ENCODE peak calls at places on chromosomes 3 and 15, in seven cellular contexts. X is activated CD4-positive, CD25-positive, alpha-beta regulatory T cell; Z is activated naive CD4-positive, alpha-beta T cell treated with Interleukin-2 at 50 U/mL for 16 hours; V is NCI-H1092 treated with DMSO at 0.1 percent for 48 hours; N is NCI-H1105; T is neuronal stem cell; F is SJSA1. Y is an unnamed sample.

GRCh38 chr15:67863442-67863987 is 23.7 kb upstream of the RNU6-1 start:
- DNase-seq in X (peak), Z (peak), V (peak), N (peak), T (peak), F (peak), Y (peak)

GRCh38 chr3:9837701-9838582 is 5.9 kb downstream of the RPUSD3 start:
- DNase-seq in X (no peak), Z (no peak), V (no peak), N (no peak), T (no peak), F (no peak), Y (no peak)

GRCh38 chr15:101294731-101295606 is at the start of gene SNRPA1:
- DNase-seq in X (peak), Z (peak), V (peak), N (peak), T (peak), F (peak), Y (peak)

GRCh38 chr3:134126153-134126552 is 96.4 kb upstream of the SLCO2A1 start:
- DNase-seq in X (no peak), Z (no peak), V (no peak), N (no peak), T (no peak), F (no peak), Y (no peak)

GRCh38 chr3:16028604-16029003 is 145.9 kb upstream of the GALNT15 start:
- DNase-seq in X (no peak), Z (no peak), V (no peak), N (no peak), T (no peak), F (no peak), Y (no peak)

GRCh38 chr15:39041979-39042485 is 477.4 kb upstream of the RASGRP1 start:
- DNase-seq in X (no peak), Z (no peak), V (no peak), N (no peak), T (no peak), F (no peak), Y (no peak)

GRCh38 chr15:45719490-45719889 is 84.7 kb downstream of the SQOR start:
- DNase-seq in X (no peak), Z (no peak), V (no peak), N (no peak), T (no peak), F (no peak), Y (no peak)

GRCh38 chr15:29126821-29127461 is 142.7 kb downstream of the NSMCE3 start:
- DNase-seq in X (no peak), Z (no peak), V (peak), N (no peak), T (no peak), F (no peak), Y (no peak)

GRCh38 chr3:184345678-184346144 is 8.3 kb downstream of the FAM131A start:
- DNase-seq in X (no peak), Z (no peak), V (no peak), N (peak), T (peak), F (peak), Y (no peak)

GRCh38 chr3:127412578-127413317 is 124.9 kb upstream of the PRR20G start:
- DNase-seq in X (no peak), Z (no peak), V (no peak), N (no peak), T (no peak), F (no peak), Y (no peak)

GRCh38 chr3:120324185-120324584 is 25.0 kb downstream of the LRRC58 start:
- DNase-seq in X (no peak), Z (no peak), V (no peak), N (no peak), T (no peak), F (no peak), Y (no peak)

GRCh38 chr15:66803182-66803729 is 101.2 kb downstream of the SMAD6 start:
- DNase-seq in X (no peak), Z (no peak), V (no peak), N (no peak), T (peak), F (peak), Y (no peak)

GRCh38 chr3:9966841-9967240 is 14.6 kb upstream of the PRRT3 start:
- DNase-seq in X (no peak), Z (no peak), V (no peak), N (no peak), T (no peak), F (no peak), Y (no peak)

GRCh38 chr3:157498374-157498773 is 4.8 kb downstream of the VEPH1 start:
- DNase-seq in X (no peak), Z (no peak), V (no peak), N (peak), T (no peak), F (no peak), Y (no peak)

GRCh38 chr3:107942244-107942643 is 148.6 kb downstream of the CD47 start:
- DNase-seq in X (no peak), Z (peak), V (no peak), N (no peak), T (no peak), F (no peak), Y (no peak)

GRCh38 chr3:110420158-110420641 is 651.4 kb upstream of the NECTIN3 start:
- DNase-seq in X (no peak), Z (no peak), V (no peak), N (no peak), T (no peak), F (no peak), Y (no peak)

GRCh38 chr3:139353920-139354556 is 10.2 kb downstream of the MRPS22 start:
- DNase-seq in X (no peak), Z (no peak), V (peak), N (peak), T (no peak), F (no peak), Y (no peak)

GRCh38 chr15:68314563-68314962 is 37.0 kb downstream of the FEM1B start:
- DNase-seq in X (no peak), Z (no peak), V (no peak), N (no peak), T (no peak), F (peak), Y (no peak)

GRCh38 chr3:184380627-184381260 is 890 bp downstream of the CHRD start:
- DNase-seq in X (no peak), Z (peak), V (no peak), N (no peak), T (no peak), F (no peak), Y (no peak)

GRCh38 chr15:99592135-99592845 is 26.5 kb downstream of the MEF2A start:
- DNase-seq in X (no peak), Z (no peak), V (no peak), N (no peak), T (no peak), F (no peak), Y (no peak)

GRCh38 chr15:34047893-34048775 is 9.1 kb upstream of the AVEN start:
- DNase-seq in X (no peak), Z (no peak), V (no peak), N (no peak), T (no peak), F (peak), Y (no peak)

GRCh38 chr15:35606345-35606744 is 60.4 kb upstream of the DPH6 start:
- DNase-seq in X (no peak), Z (no peak), V (peak), N (no peak), T (no peak), F (no peak), Y (no peak)

GRCh38 chr15:58434334-58434888 is 2.6 kb downstream of the LIPC start:
- DNase-seq in X (no peak), Z (no peak), V (no peak), N (no peak), T (no peak), F (no peak), Y (no peak)

GRCh38 chr15:72782993-72783562 is 480 bp downstream of the ADPGK start:
- DNase-seq in X (peak), Z (peak), V (no peak), N (peak), T (no peak), F (peak), Y (no peak)

GRCh38 chr3:170773682-170774081 is 96.3 kb downstream of the RPL22L1 start:
- DNase-seq in X (no peak), Z (no peak), V (no peak), N (no peak), T (no peak), F (no peak), Y (no peak)

GRCh38 chr15:50261979-50262378 is 3.5 kb downstream of the HDC start:
- DNase-seq in X (no peak), Z (peak), V (no peak), N (no peak), T (no peak), F (peak), Y (no peak)

GRCh38 chr15:36803773-36804172 is 224.3 kb downstream of the CDIN1 start:
- DNase-seq in X (no peak), Z (no peak), V (no peak), N (no peak), T (no peak), F (no peak), Y (no peak)

GRCh38 chr3:60746690-60747416 is 504.4 kb downstream of the FHIT start:
- DNase-seq in X (no peak), Z (no peak), V (no peak), N (no peak), T (no peak), F (no peak), Y (no peak)

GRCh38 chr15:51190424-51191068 is 95.8 kb upstream of the TNFAIP8L3 start:
- DNase-seq in X (no peak), Z (no peak), V (no peak), N (no peak), T (no peak), F (no peak), Y (no peak)

GRCh38 chr3:165642761-165643432 is 194.3 kb downstream of the BCHE start:
- DNase-seq in X (no peak), Z (no peak), V (no peak), N (peak), T (no peak), F (peak), Y (no peak)

GRCh38 chr15:73840771-73841170 is 32.6 kb upstream of the TBC1D21 start:
- DNase-seq in X (no peak), Z (no peak), V (no peak), N (no peak), T (no peak), F (no peak), Y (no peak)

GRCh38 chr15:89768071-89768500 is 8.0 kb upstream of the MESP2 start:
- DNase-seq in X (no peak), Z (no peak), V (no peak), N (no peak), T (no peak), F (no peak), Y (no peak)

GRCh38 chr3:190044142-190044541 is 76.6 kb downstream of the P3H2 start:
- DNase-seq in X (no peak), Z (no peak), V (no peak), N (no peak), T (no peak), F (no peak), Y (no peak)

GRCh38 chr3:45994661-45995369 is 809 bp downstream of the FYCO1 start:
- DNase-seq in X (peak), Z (peak), V (peak), N (no peak), T (no peak), F (no peak), Y (peak)

GRCh38 chr3:71930056-71930991 is 145.4 kb upstream of the PROK2 start:
- DNase-seq in X (no peak), Z (no peak), V (no peak), N (no peak), T (peak), F (no peak), Y (no peak)

Y was measured in activated T-helper 9 cell treated with anti-CD3 and anti-CD28 coated beads, Interleukin-2, amount 50 U/mL, for 16 hours.